ENCODE peak calls at places on chromosomes 12 and 14, in five cellular contexts. One of them, this sample, is unnamed.
A peak's percentile ranks its signal among the peaks of the same experiment; 100 is the strongest.

GRCh38 chr14:92392726-92393125 is 69.8 kb downstream of the SLC24A4 start:
- DNase-seq in GM10248: no peak
- DNase-seq in stimulated activated naive CD8-positive, alpha-beta T cell treated with anti-CD3 and anti-CD28 coated beads, Interleukin-15, amount 100 ng/mL, for 72 hours: no peak
- DNase-seq in transverse colon: no peak
- DNase-seq in adipocyte: no peak
- DNase-seq in this sample: no peak

GRCh38 chr12:121214171-121214777 is 4.3 kb downstream of the P2RX4 start:
- DNase-seq in adipocyte: peak; percentile 32
- DNase-seq in transverse colon: no peak
- DNase-seq in GM10248: no peak
- DNase-seq in stimulated activated naive CD8-positive, alpha-beta T cell treated with anti-CD3 and anti-CD28 coated beads, Interleukin-15, amount 100 ng/mL, for 72 hours: no peak
- DNase-seq in this sample: peak; percentile 89

GRCh38 chr12:123934016-123934620 is 38.5 kb downstream of the CCDC92 start:
- DNase-seq in stimulated activated naive CD8-positive, alpha-beta T cell treated with anti-CD3 and anti-CD28 coated beads, Interleukin-15, amount 100 ng/mL, for 72 hours: no peak
- DNase-seq in transverse colon: no peak
- DNase-seq in GM10248: no peak
- DNase-seq in adipocyte: no peak
- DNase-seq in this sample: no peak

GRCh38 chr12:110317921-110318320 is 36.9 kb downstream of the ATP2A2 start:
- DNase-seq in GM10248: no peak
- DNase-seq in transverse colon: no peak
- DNase-seq in adipocyte: peak; percentile 66
- DNase-seq in stimulated activated naive CD8-positive, alpha-beta T cell treated with anti-CD3 and anti-CD28 coated beads, Interleukin-15, amount 100 ng/mL, for 72 hours: no peak
- DNase-seq in this sample: peak; percentile 44

GRCh38 chr12:116916714-116917114 is 6.0 kb downstream of the FBXW8 start:
- DNase-seq in stimulated activated naive CD8-positive, alpha-beta T cell treated with anti-CD3 and anti-CD28 coated beads, Interleukin-15, amount 100 ng/mL, for 72 hours: peak; percentile 44
- DNase-seq in GM10248: peak; percentile 38
- DNase-seq in transverse colon: peak; percentile 9
- DNase-seq in adipocyte: peak; percentile 54
- DNase-seq in this sample: peak; percentile 90

GRCh38 chr12:1644523-1645438 is 15.8 kb downstream of the WNT5B start:
- DNase-seq in adipocyte: peak; percentile 57
- DNase-seq in stimulated activated naive CD8-positive, alpha-beta T cell treated with anti-CD3 and anti-CD28 coated beads, Interleukin-15, amount 100 ng/mL, for 72 hours: no peak
- DNase-seq in GM10248: no peak
- DNase-seq in transverse colon: peak; percentile 68
- DNase-seq in this sample: peak; percentile 83

GRCh38 chr12:79344855-79345840 is 345.6 kb downstream of the PAWR start:
- DNase-seq in GM10248: peak; percentile 22
- DNase-seq in transverse colon: peak; percentile 41
- DNase-seq in stimulated activated naive CD8-positive, alpha-beta T cell treated with anti-CD3 and anti-CD28 coated beads, Interleukin-15, amount 100 ng/mL, for 72 hours: no peak
- DNase-seq in adipocyte: peak; percentile 56
- DNase-seq in this sample: peak; percentile 37

GRCh38 chr12:93908264-93908663 is 231.1 kb downstream of the CRADD start:
- DNase-seq in transverse colon: no peak
- DNase-seq in stimulated activated naive CD8-positive, alpha-beta T cell treated with anti-CD3 and anti-CD28 coated beads, Interleukin-15, amount 100 ng/mL, for 72 hours: no peak
- DNase-seq in GM10248: no peak
- DNase-seq in adipocyte: no peak
- DNase-seq in this sample: no peak

GRCh38 chr14:20503905-20504304 is 1.4 kb upstream of the RNASE10 start:
- DNase-seq in GM10248: no peak
- DNase-seq in stimulated activated naive CD8-positive, alpha-beta T cell treated with anti-CD3 and anti-CD28 coated beads, Interleukin-15, amount 100 ng/mL, for 72 hours: no peak
- DNase-seq in transverse colon: no peak
- DNase-seq in adipocyte: no peak
- DNase-seq in this sample: no peak

GRCh38 chr14:90298230-90298629 is 33.5 kb downstream of the NRDE2 start:
- DNase-seq in transverse colon: no peak
- DNase-seq in adipocyte: no peak
- DNase-seq in stimulated activated naive CD8-positive, alpha-beta T cell treated with anti-CD3 and anti-CD28 coated beads, Interleukin-15, amount 100 ng/mL, for 72 hours: no peak
- DNase-seq in GM10248: no peak
- DNase-seq in this sample: no peak

GRCh38 chr14:31898835-31899528 is 178.1 kb upstream of the ARHGAP5 start:
- DNase-seq in transverse colon: no peak
- DNase-seq in stimulated activated naive CD8-positive, alpha-beta T cell treated with anti-CD3 and anti-CD28 coated beads, Interleukin-15, amount 100 ng/mL, for 72 hours: no peak
- DNase-seq in adipocyte: no peak
- DNase-seq in GM10248: no peak
- DNase-seq in this sample: peak; percentile 16

GRCh38 chr14:90602088-90602687 is 205.4 kb downstream of the CALM1 start:
- DNase-seq in transverse colon: no peak
- DNase-seq in GM10248: no peak
- DNase-seq in adipocyte: no peak
- DNase-seq in stimulated activated naive CD8-positive, alpha-beta T cell treated with anti-CD3 and anti-CD28 coated beads, Interleukin-15, amount 100 ng/mL, for 72 hours: no peak
- DNase-seq in this sample: no peak

GRCh38 chr14:104546021-104546491 is 33.5 kb upstream of the C14orf180 start:
- DNase-seq in GM10248: no peak
- DNase-seq in transverse colon: no peak
- DNase-seq in stimulated activated naive CD8-positive, alpha-beta T cell treated with anti-CD3 and anti-CD28 coated beads, Interleukin-15, amount 100 ng/mL, for 72 hours: no peak
- DNase-seq in adipocyte: no peak
- DNase-seq in this sample: no peak

GRCh38 chr12:70854138-70854537 is 66.4 kb downstream of the PTPRR start:
- DNase-seq in GM10248: no peak
- DNase-seq in transverse colon: no peak
- DNase-seq in adipocyte: no peak
- DNase-seq in stimulated activated naive CD8-positive, alpha-beta T cell treated with anti-CD3 and anti-CD28 coated beads, Interleukin-15, amount 100 ng/mL, for 72 hours: no peak
- DNase-seq in this sample: no peak